ENCODE peak calls at places on chromosomes 12 and 14, in eight cellular contexts. M is lung; Q is activated naive CD4-positive, alpha-beta T cell treated with anti-CD3 and anti-CD28 coated beads, Interleukin-2, amount 50 U/mL, for 72 hours; O is stimulated activated effector memory CD8-positive, alpha-beta T cell treated with anti-CD3 and anti-CD28 coated beads, Interleukin-12 subunit alpha, Interleukin-12 subunit beta, amount 100 ng/mL, for 72 hours; Z is IMR-90; J is activated CD4-positive, alpha-beta T cell treated with anti-CD3 and anti-CD28 coated beads for 36 hours; H is upper lobe of right lung; D is activated CD8-positive, alpha-beta T cell treated with anti-CD3 and anti-CD28 coated beads, Interleukin-2, amount 10 ng/mL, durations not matched to agents 7 days and 5 days. N is an unnamed sample.

GRCh38 chr12:102480401-102480800 is at the start of gene IGF1:
- ATAC-seq in O (no peak), J (no peak), H (no peak), M (no peak), Z (peak), Q (no peak), D (no peak), N (no peak)

GRCh38 chr14:103367995-103368394 is 17.2 kb upstream of the MARK3 start:
- ATAC-seq in D (no peak), Z (peak), H (no peak), M (no peak), O (no peak), Q (no peak), J (no peak), N (no peak)

GRCh38 chr14:67332468-67332867 is 27.1 kb downstream of the ATP6V1D start:
- ATAC-seq in H (no peak), D (no peak), M (no peak), Q (no peak), J (no peak), Z (peak), O (no peak), N (no peak)

GRCh38 chr12:97659117-97659880 is 196.7 kb downstream of the RMST start:
- ATAC-seq in D (no peak), Z (no peak), Q (no peak), H (no peak), O (no peak), J (no peak), M (no peak), N (no peak)

GRCh38 chr12:214005-214736 is at the start of gene SLC6A12:
- ATAC-seq in O (no peak), Z (no peak), H (peak), J (no peak), D (no peak), M (no peak), Q (no peak), N (no peak)

GRCh38 chr12:94491489-94491888 is 31.8 kb upstream of the CEP83 start:
- ATAC-seq in M (no peak), D (no peak), O (no peak), Z (no peak), H (no peak), J (no peak), Q (no peak), N (no peak)

GRCh38 chr14:37153005-37153404 is 19.4 kb downstream of the SLC25A21 start:
- ATAC-seq in Z (no peak), Q (no peak), J (no peak), H (no peak), O (no peak), D (no peak), M (no peak), N (no peak)

GRCh38 chr12:49536526-49537195 is 2.2 kb upstream of the KCNH3 start:
- ATAC-seq in Z (no peak), Q (no peak), D (no peak), M (no peak), H (no peak), O (no peak), J (no peak), N (no peak)

GRCh38 chr12:69019082-69019481 is 86.1 kb upstream of the CPM start:
- ATAC-seq in M (no peak), Z (no peak), J (no peak), D (no peak), O (no peak), Q (no peak), H (no peak), N (no peak)

GRCh38 chr12:45350861-45351260 is 135.0 kb downstream of the ANO6 start:
- ATAC-seq in O (no peak), Q (no peak), H (no peak), D (no peak), Z (no peak), J (no peak), M (no peak), N (no peak)

GRCh38 chr12:12376636-12377448 is 20.0 kb downstream of the BORCS5 start:
- ATAC-seq in H (peak), Q (peak), M (peak), D (peak), J (peak), Z (peak), O (peak), N (peak)

GRCh38 chr12:69337325-69337724 is 10.9 kb upstream of the LYZ start:
- ATAC-seq in H (no peak), M (no peak), J (peak), D (no peak), Q (no peak), O (no peak), Z (no peak), N (no peak)

GRCh38 chr12:71610036-71610795 is 53.4 kb downstream of the ZFC3H1 start:
- ATAC-seq in M (no peak), O (no peak), H (no peak), J (peak), Z (no peak), Q (peak), D (peak), N (no peak)

N was measured in esophagus mucosa.